ENCODE peak calls at places on chromosome 2, in nine cellular contexts. T is H9, B is A549, Q is GM23338, N is MM.1S, G is astrocyte, F is right atrium auricular region, D is heart right ventricle, M is hepatocyte. J is an unnamed sample. For H3K4me1, the result is how much of the 10 kb centered on the place peaks cover.

GRCh38 chr2:231727621-231728020 is 19.3 kb downstream of the PTMA start:
- DNase-seq in T (no peak), B (no peak), Q (no peak), N (no peak), G (no peak), F (no peak), D (no peak), M (no peak), J (no peak)

GRCh38 chr2:183037660-183038340 is 457 bp downstream of the NCKAP1 start:
- DNase-seq in T (no peak), B (peak), Q (peak), N (peak), G (peak), F (no peak), D (no peak), M (peak), J (peak)

GRCh38 chr2:42101641-42102605 is 54.1 kb downstream of the PKDCC start:
- DNase-seq in T (no peak), B (no peak), Q (peak), N (peak), G (peak), F (no peak), D (peak), M (peak), J (peak)

GRCh38 chr2:238290715-238291549 is 2.5 kb upstream of the PER2 start:
- DNase-seq in T (no peak), B (peak), Q (no peak), N (no peak), G (no peak), F (no peak), D (no peak), M (no peak), J (no peak)

GRCh38 chr2:169091761-169092523 is 22.6 kb downstream of the DHRS9 start:
- DNase-seq in T (no peak), B (peak), Q (no peak), N (no peak), G (peak), F (no peak), D (no peak), M (no peak), J (no peak)

GRCh38 chr2:200051621-200051945 is 96.2 kb downstream of the MAIP1 start:
- DNase-seq in T (no peak), B (no peak), Q (no peak), N (no peak), G (peak), F (no peak), D (no peak), M (no peak), J (no peak)

GRCh38 chr2:239903803-239904202 is 121.3 kb downstream of the NDUFA10 start:
- DNase-seq in T (peak), B (no peak), Q (no peak), N (no peak), G (no peak), F (peak), D (no peak), M (no peak), J (peak)

GRCh38 chr2:83106853-83107252 is 1352.2 kb downstream of the SUCLG1 start:
- DNase-seq in T (no peak), B (no peak), Q (no peak), N (no peak), G (no peak), F (no peak), D (no peak), M (no peak), J (no peak)

GRCh38 chr2:155368934-155369333 is 670.4 kb downstream of the KCNJ3 start:
- DNase-seq in T (no peak), B (peak), Q (peak), N (peak), G (no peak), F (no peak), D (no peak), M (peak), J (no peak)

GRCh38 chr2:74186038-74186437 is 7.4 kb upstream of the MOB1A start:
- DNase-seq in T (no peak), B (no peak), Q (no peak), N (peak), G (no peak), F (no peak), D (no peak), M (no peak), J (no peak)

GRCh38 chr2:214103199-214104001 is 307.5 kb upstream of the VWC2L start:
- DNase-seq in T (no peak), B (no peak), Q (no peak), N (peak), G (no peak), F (no peak), D (no peak), M (peak), J (no peak)

GRCh38 chr2:109549016-109549595 is 64.7 kb downstream of the SEPTIN10 start:
- DNase-seq in T (no peak), B (no peak), Q (no peak), N (no peak), G (peak), F (no peak), D (no peak), M (no peak), J (no peak)

GRCh38 chr2:99777656-99778290 is 288.0 kb upstream of the REV1 start:
- DNase-seq in T (no peak), B (no peak), Q (no peak), N (no peak), G (no peak), F (no peak), D (no peak), M (no peak), J (no peak)

GRCh38 chr2:22291074-22291473 is 1093.9 kb upstream of the KLHL29 start:
- DNase-seq in T (no peak), B (no peak), Q (no peak), N (no peak), G (no peak), F (no peak), D (no peak), M (no peak), J (no peak)

DNA sequence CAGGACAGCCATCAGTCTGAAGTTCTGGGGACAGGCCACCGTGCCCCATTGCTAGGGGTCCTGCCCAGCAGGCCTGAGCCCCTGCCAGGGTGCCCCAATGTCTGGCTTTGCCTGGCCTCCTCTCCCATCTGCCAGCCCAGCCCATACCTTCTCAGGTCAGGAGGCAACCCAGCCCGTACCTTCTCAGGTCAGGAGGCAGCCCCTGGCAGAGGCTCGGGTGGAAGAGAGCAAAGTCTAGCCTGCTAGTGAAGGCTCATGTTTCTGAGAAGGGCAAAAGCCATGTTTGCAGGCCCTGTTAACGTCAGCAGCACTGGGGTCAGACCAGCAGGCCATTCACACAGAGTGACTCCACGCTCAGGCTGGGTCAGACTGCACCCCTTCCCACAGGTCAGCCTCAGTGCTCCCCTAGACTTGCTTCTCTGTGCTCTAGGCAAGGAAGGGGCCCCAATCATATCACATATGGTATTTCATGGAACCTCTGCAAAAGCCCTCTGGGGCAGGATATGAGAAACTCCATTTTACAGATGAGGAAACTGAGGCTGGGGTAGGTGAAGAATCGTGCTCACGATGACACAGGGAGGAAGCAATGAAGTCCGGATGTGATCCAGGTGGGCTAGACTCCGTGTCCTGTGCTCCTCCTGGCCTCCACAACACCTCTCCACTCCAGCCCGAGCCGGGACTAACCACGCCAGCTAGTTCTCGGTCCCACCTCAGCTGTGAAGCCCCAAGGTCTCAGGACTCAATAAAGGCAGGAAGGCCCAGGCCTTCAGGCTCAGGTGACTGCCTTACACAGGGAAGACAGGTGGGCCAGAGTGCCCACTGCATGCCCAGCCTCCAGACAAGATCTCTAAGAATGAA is 9.5 kb downstream of the SDC1 start:
- DNase-seq in T (no peak), B (no peak), Q (no peak), N (no peak), G (no peak), F (no peak), D (no peak), M (peak), J (peak)
- H3K4me1 ChIP-seq in T (under half), B (half or more), Q (under half), N (half or more), G (under half), F (under half), D (under half), M (under half), J (under half)

GRCh38 chr2:180655842-180656454 is 324.5 kb upstream of the UBE2E3 start:
- DNase-seq in T (no peak), B (peak), Q (peak), N (no peak), G (no peak), F (no peak), D (no peak), M (no peak), J (no peak)
- TF ChIP-seq CTCF in T (peak), B (no peak), Q (no peak), N (no peak), G (no peak), F (peak), D (no peak), M (peak), J (no peak)

GRCh38 chr2:159088906-159089305 is 120.5 kb downstream of the TANC1 start:
- DNase-seq in T (no peak), B (no peak), Q (peak), N (no peak), G (no peak), F (no peak), D (no peak), M (no peak), J (no peak)
- H3K4me1 ChIP-seq in T (under half), B (under half), Q (under half), N (under half), G (under half), F (half or more), D (half or more), M (under half), J (under half)

GRCh38 chr2:10935366-10935918 is 23.7 kb downstream of the KCNF1 start:
- DNase-seq in T (no peak), B (no peak), Q (no peak), N (no peak), G (no peak), F (no peak), D (no peak), M (no peak), J (no peak)

GRCh38 chr2:10934308-10934978 is 22.7 kb downstream of the KCNF1 start:
- DNase-seq in T (no peak), B (no peak), Q (no peak), N (no peak), G (no peak), F (no peak), D (no peak), M (no peak), J (no peak)

GRCh38 chr2:10933700-10934225 is 22.0 kb downstream of the KCNF1 start:
- DNase-seq in T (no peak), B (no peak), Q (no peak), N (no peak), G (no peak), F (no peak), D (no peak), M (no peak), J (no peak)

GRCh38 chr2:10935953-10936942 is 24.5 kb downstream of the KCNF1 start:
- DNase-seq in T (peak), B (peak), Q (peak), N (peak), G (peak), F (no peak), D (no peak), M (peak), J (no peak)

GRCh38 chr2:10934979-10935350 is 23.2 kb downstream of the KCNF1 start:
- DNase-seq in T (no peak), B (no peak), Q (no peak), N (no peak), G (no peak), F (no peak), D (no peak), M (no peak), J (no peak)
- TF ChIP-seq CTCF in T (no peak), B (no peak), Q (no peak), N (no peak), G (no peak), F (no peak), D (no peak), M (no peak), J (no peak)

DNA sequence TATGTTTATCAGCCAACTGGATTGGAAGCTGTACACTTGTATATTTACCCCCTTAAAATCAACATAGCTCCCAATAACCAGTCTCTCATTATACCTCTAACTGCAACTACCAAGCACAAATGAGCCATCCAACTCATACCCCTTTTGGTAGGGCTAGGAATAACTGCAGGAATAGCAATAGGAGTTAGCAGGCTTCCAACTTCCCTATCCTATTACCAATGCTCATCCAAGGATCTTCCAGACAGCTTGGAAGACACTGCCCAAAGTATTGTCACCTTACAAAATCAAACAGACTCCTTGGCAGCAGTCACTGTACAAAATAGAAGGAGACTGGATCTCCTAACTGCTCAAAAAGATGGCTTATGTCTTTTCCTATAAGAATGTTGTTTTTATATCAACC is 61.6 kb downstream of the SLC25A12 start:
- DNase-seq in T (no peak), B (no peak), Q (no peak), N (no peak), G (no peak), F (no peak), D (no peak), M (no peak), J (no peak)
- H3K4me1 ChIP-seq in T (under half), B (under half), Q (under half), N (under half), G (under half), F (under half), D (under half), M (under half), J (under half)

DNA sequence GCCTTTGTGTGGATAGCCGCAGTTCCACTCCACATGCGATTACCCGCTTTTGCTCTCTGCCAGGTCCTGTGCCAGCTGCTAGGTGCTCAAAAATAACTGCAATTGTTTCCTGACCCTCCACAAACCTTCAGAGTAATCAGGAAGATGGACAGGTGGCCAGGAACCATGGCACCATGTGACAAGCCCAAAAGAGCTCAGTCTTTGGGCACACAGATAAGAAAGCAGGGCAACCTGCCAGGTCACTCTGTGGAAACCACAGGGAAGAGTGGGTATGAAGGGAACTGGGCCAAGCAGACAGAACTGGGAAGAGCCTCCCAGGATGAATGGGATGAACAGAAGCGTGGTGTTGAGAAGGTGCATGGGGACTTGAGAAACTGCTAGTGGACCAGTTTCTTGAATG is 79.4 kb upstream of the AGAP1 start:
- DNase-seq in T (no peak), B (no peak), Q (no peak), N (no peak), G (no peak), F (no peak), D (peak), M (no peak), J (peak)
- TF ChIP-seq CTCF in T (no peak), B (no peak), Q (no peak), N (no peak), G (no peak), F (no peak), D (no peak), M (no peak), J (no peak)

GRCh38 chr2:113041871-113042270 is 10.8 kb downstream of the IL36B start:
- DNase-seq in T (no peak), B (peak), Q (peak), N (peak), G (no peak), F (no peak), D (no peak), M (peak), J (no peak)

GRCh38 chr2:113036763-113037162 is 15.9 kb downstream of the IL36B start:
- DNase-seq in T (no peak), B (no peak), Q (no peak), N (no peak), G (no peak), F (no peak), D (no peak), M (no peak), J (no peak)

GRCh38 chr2:113034016-113034415 is 18.7 kb downstream of the IL36B start:
- DNase-seq in T (no peak), B (no peak), Q (no peak), N (no peak), G (no peak), F (no peak), D (no peak), M (no peak), J (no peak)

GRCh38 chr2:113039675-113040074 is 13.0 kb downstream of the IL36B start:
- DNase-seq in T (no peak), B (no peak), Q (no peak), N (no peak), G (no peak), F (no peak), D (no peak), M (no peak), J (no peak)

DNA sequence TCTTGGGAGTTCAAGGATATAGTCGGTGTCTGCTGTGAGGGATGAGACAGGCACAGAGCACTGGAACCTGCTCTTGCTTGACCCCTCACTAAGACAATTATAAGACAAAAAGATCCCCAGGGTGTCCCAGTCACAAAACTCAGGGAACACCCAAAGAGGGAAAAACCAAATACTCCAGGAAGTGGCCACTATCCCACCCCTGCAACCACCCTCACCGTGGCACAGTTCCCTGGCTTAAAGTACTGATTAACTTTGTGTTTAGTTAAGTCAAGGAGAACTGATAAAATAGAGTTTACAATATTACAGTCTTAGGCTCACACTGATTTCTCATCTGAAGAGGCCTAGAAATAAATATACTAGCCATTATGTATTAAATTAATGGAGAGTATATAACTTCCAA is 13.5 kb downstream of the IL36B start:
- DNase-seq in T (no peak), B (no peak), Q (no peak), N (no peak), G (no peak), F (no peak), D (no peak), M (no peak), J (peak)
- H3K4me1 ChIP-seq in T (under half), B (under half), Q (under half), N (under half), G (under half), F (under half), D (under half), M (under half), J (under half)

DNA sequence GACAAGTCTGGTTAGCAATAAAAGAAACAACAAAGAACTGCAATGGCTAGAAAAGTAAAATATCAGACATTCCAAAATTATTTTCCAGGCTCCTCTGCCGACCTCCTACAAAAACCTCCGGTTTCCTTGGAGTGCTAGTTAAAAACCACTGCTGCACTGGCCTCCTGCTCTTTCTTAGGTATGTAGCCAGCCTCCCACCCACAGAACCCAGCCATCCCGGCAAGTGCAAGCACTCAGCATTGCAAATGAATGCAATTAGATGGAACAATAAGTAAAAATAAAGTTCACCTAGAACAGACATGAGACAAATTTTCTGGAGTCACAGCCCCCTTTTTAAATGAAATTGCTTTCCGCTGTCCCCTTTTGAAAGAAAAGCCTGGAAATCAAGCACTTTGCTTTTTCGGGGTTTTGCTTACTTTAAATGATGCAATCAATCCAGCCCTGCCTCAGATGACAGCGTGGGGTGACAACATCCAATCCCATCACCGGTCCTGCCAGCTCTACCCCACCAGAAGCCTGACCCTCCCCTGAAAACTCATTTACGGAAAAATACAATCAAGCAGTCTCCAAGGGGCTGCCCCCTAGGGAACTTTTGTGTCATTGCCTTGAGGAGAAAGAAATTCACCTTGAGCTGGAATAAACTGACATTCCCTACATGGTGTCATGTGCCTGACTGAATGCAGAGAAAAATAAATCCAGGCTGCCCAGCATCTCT is 199.8 kb downstream of the EPHA4 start:
- DNase-seq in T (peak), B (no peak), Q (peak), N (no peak), G (peak), F (no peak), D (no peak), M (no peak), J (no peak)
- TF ChIP-seq CTCF in T (peak), B (no peak), Q (peak), N (no peak), G (no peak), F (no peak), D (no peak), M (peak), J (no peak)

DNA sequence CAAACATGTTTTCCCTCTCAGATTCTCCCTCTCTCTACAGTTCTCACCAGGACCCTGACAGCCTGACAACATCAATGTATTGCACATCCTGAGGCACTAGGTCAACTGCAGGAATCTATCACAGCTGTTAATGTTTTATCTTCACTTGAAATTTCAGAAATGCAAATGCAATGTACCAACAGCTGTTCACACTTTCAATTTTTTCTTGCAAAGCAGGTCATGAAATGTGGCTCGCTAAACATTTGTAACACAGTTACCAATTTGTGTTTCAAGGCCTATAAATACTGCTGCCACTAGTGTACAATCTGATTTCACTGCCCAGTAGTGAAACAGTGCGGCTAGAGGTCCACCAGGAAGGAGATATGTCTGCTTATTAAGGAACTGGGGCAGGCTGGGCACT is 147.8 kb downstream of the EXOC6B start:
- DNase-seq in T (no peak), B (no peak), Q (no peak), N (no peak), G (no peak), F (no peak), D (no peak), M (no peak), J (no peak)
- H3K4me1 ChIP-seq in T (under half), B (half or more), Q (under half), N (under half), G (under half), F (under half), D (under half), M (under half), J (under half)

DNA sequence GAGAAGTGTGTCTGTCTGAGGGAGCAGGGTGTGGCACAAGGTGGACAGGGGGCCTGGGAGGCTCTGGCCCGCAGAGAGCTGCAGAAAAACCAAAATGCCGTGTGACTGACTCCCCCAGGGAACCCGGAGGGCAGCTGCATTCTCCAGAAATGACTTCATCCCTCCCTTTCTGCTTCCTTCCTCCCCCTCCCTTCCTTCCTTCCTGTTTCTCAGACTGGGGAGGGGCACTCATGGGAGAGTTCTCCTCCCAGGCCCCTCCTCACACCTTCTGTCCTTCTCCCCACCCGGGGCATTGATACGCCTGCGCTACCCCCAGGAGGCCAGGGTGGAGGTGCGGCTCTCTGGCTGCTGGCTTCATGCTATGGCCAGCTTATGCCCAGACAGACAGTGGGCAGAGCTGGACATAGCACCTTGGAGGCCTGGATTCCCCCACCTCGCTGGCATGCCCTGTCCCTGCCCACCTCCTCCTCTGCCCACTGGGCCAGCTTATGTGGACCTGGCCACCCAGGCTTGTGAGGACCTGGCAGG is 8.2 kb upstream of the GPR17 start:
- DNase-seq in T (peak), B (peak), Q (peak), N (no peak), G (peak), F (no peak), D (peak), M (peak), J (no peak)
- TF ChIP-seq CTCF in T (no peak), B (no peak), Q (no peak), N (no peak), G (no peak), F (no peak), D (no peak), M (no peak), J (no peak)

J was measured in right lobe of liver.